ENCODE peak calls at places on chromosomes 6 and 20, in six cellular contexts. One of them, this sample, is unnamed.

GRCh38 chr6:109451376-109451775 is 4.2 kb downstream of the MICAL1 start:
- DNase-seq in transverse colon: no peak
- DNase-seq in ovary: no peak
- DNase-seq in heart left ventricle: no peak
- DNase-seq in GM12892: no peak
- DNase-seq in body of pancreas: no peak
- DNase-seq in this sample: no peak

GRCh38 chr20:24676978-24677370 is 207.5 kb downstream of the SYNDIG1 start:
- DNase-seq in heart left ventricle: peak; percentile 21
- DNase-seq in transverse colon: no peak
- DNase-seq in GM12892: no peak
- DNase-seq in ovary: peak; percentile 0
- DNase-seq in body of pancreas: no peak
- DNase-seq in this sample: peak; percentile 3

GRCh38 chr6:90025418-90026089 is 131.3 kb downstream of the GJA10 start:
- DNase-seq in body of pancreas: no peak
- DNase-seq in heart left ventricle: no peak
- DNase-seq in GM12892: no peak
- DNase-seq in ovary: no peak
- DNase-seq in transverse colon: no peak
- DNase-seq in this sample: no peak

GRCh38 chr6:132734694-132735236 is 20.9 kb upstream of the VNN1 start:
- DNase-seq in transverse colon: no peak
- DNase-seq in ovary: no peak
- DNase-seq in body of pancreas: no peak
- DNase-seq in heart left ventricle: no peak
- DNase-seq in GM12892: no peak
- DNase-seq in this sample: no peak

GRCh38 chr6:131015630-131016263 is 47.3 kb downstream of the EPB41L2 start:
- DNase-seq in heart left ventricle: peak; percentile 24
- DNase-seq in body of pancreas: no peak
- DNase-seq in GM12892: no peak
- DNase-seq in transverse colon: no peak
- DNase-seq in ovary: no peak
- DNase-seq in this sample: no peak

GRCh38 chr6:50030350-50030749 is 8.6 kb upstream of the DEFB110 start:
- DNase-seq in transverse colon: no peak
- DNase-seq in GM12892: no peak
- DNase-seq in ovary: no peak
- DNase-seq in body of pancreas: no peak
- DNase-seq in heart left ventricle: no peak
- DNase-seq in this sample: no peak

GRCh38 chr6:4521070-4521469 is 255.1 kb upstream of the CDYL start:
- DNase-seq in transverse colon: no peak
- DNase-seq in ovary: no peak
- DNase-seq in heart left ventricle: no peak
- DNase-seq in GM12892: no peak
- DNase-seq in body of pancreas: no peak
- DNase-seq in this sample: no peak

GRCh38 chr20:31593221-31594001 is 11.7 kb upstream of the ID1 start:
- DNase-seq in ovary: no peak
- DNase-seq in body of pancreas: no peak
- DNase-seq in GM12892: no peak
- DNase-seq in transverse colon: peak; percentile 94
- DNase-seq in heart left ventricle: no peak
- DNase-seq in this sample: peak; percentile 54

GRCh38 chr6:41232667-41233066 is 4.5 kb downstream of the TREML4 start:
- DNase-seq in body of pancreas: no peak
- DNase-seq in transverse colon: no peak
- DNase-seq in heart left ventricle: no peak
- DNase-seq in ovary: no peak
- DNase-seq in GM12892: no peak
- DNase-seq in this sample: no peak

GRCh38 chr6:64310214-64310613 is 674.6 kb downstream of the PHF3 start:
- DNase-seq in GM12892: no peak
- DNase-seq in ovary: no peak
- DNase-seq in transverse colon: no peak
- DNase-seq in heart left ventricle: no peak
- DNase-seq in body of pancreas: no peak
- DNase-seq in this sample: no peak

GRCh38 chr6:82908661-82909060 is 157.0 kb downstream of the UBE3D start:
- DNase-seq in heart left ventricle: no peak
- DNase-seq in body of pancreas: no peak
- DNase-seq in ovary: no peak
- DNase-seq in GM12892: no peak
- DNase-seq in transverse colon: peak; percentile 22
- DNase-seq in this sample: no peak

GRCh38 chr6:141326426-141326825 is 806.3 kb upstream of the GJE1 start:
- DNase-seq in heart left ventricle: peak; percentile 33
- DNase-seq in GM12892: no peak
- DNase-seq in transverse colon: no peak
- DNase-seq in ovary: no peak
- DNase-seq in body of pancreas: no peak
- DNase-seq in this sample: no peak

GRCh38 chr20:51705400-51705799 is 62.8 kb downstream of the ATP9A start:
- DNase-seq in GM12892: no peak
- DNase-seq in heart left ventricle: no peak
- DNase-seq in transverse colon: no peak
- DNase-seq in body of pancreas: no peak
- DNase-seq in ovary: no peak
- DNase-seq in this sample: no peak

GRCh38 chr6:44386364-44386928 is 1.1 kb upstream of the CDC5L start:
- DNase-seq in transverse colon: no peak
- DNase-seq in ovary: peak; percentile 57
- DNase-seq in heart left ventricle: no peak
- DNase-seq in GM12892: no peak
- DNase-seq in body of pancreas: peak; percentile 59
- DNase-seq in this sample: peak; percentile 64

GRCh38 chr6:113630365-113630737 is 226.8 kb upstream of the MARCKS start:
- DNase-seq in body of pancreas: no peak
- DNase-seq in transverse colon: no peak
- DNase-seq in heart left ventricle: no peak
- DNase-seq in ovary: no peak
- DNase-seq in GM12892: no peak
- DNase-seq in this sample: no peak

GRCh38 chr6:30990422-30991086 is 7.0 kb downstream of the MUC21 start:
- DNase-seq in GM12892: peak; percentile 34
- DNase-seq in body of pancreas: no peak
- DNase-seq in ovary: no peak
- DNase-seq in transverse colon: no peak
- DNase-seq in heart left ventricle: no peak
- DNase-seq in this sample: no peak

GRCh38 chr20:38789503-38790209 is 15.8 kb upstream of the PPP1R16B start:
- DNase-seq in GM12892: no peak
- DNase-seq in transverse colon: no peak
- DNase-seq in ovary: no peak
- DNase-seq in body of pancreas: no peak
- DNase-seq in heart left ventricle: no peak
- DNase-seq in this sample: no peak

GRCh38 chr20:19397676-19398075 is 185.2 kb downstream of the SLC24A3 start:
- DNase-seq in ovary: no peak
- DNase-seq in heart left ventricle: no peak
- DNase-seq in transverse colon: no peak
- DNase-seq in body of pancreas: no peak
- DNase-seq in GM12892: peak; percentile 3
- DNase-seq in this sample: no peak

GRCh38 chr6:47852727-47853126 is 70.9 kb downstream of the OPN5 start:
- DNase-seq in heart left ventricle: no peak
- DNase-seq in body of pancreas: no peak
- DNase-seq in transverse colon: no peak
- DNase-seq in GM12892: no peak
- DNase-seq in ovary: no peak
- DNase-seq in this sample: no peak

GRCh38 chr20:61849376-61849775 is 216.3 kb downstream of the TAF4 start:
- DNase-seq in GM12892: no peak
- DNase-seq in transverse colon: no peak
- DNase-seq in heart left ventricle: no peak
- DNase-seq in ovary: no peak
- DNase-seq in body of pancreas: no peak
- DNase-seq in this sample: no peak

GRCh38 chr6:7631466-7631865 is 41.5 kb downstream of the SNRNP48 start:
- DNase-seq in ovary: no peak
- DNase-seq in GM12892: no peak
- DNase-seq in transverse colon: no peak
- DNase-seq in heart left ventricle: no peak
- DNase-seq in body of pancreas: no peak
- DNase-seq in this sample: no peak

GRCh38 chr20:23022849-23023248 is 12.3 kb upstream of the SSTR4 start:
- DNase-seq in body of pancreas: no peak
- DNase-seq in heart left ventricle: no peak
- DNase-seq in transverse colon: no peak
- DNase-seq in GM12892: no peak
- DNase-seq in ovary: no peak
- DNase-seq in this sample: no peak

GRCh38 chr6:85005494-85005893 is 241.1 kb upstream of the TBX18 start:
- DNase-seq in body of pancreas: no peak
- DNase-seq in ovary: no peak
- DNase-seq in heart left ventricle: no peak
- DNase-seq in transverse colon: no peak
- DNase-seq in GM12892: no peak
- DNase-seq in this sample: no peak

GRCh38 chr6:103210686-103211085 is 1649.0 kb downstream of the HACE1 start:
- DNase-seq in body of pancreas: no peak
- DNase-seq in transverse colon: no peak
- DNase-seq in heart left ventricle: no peak
- DNase-seq in GM12892: no peak
- DNase-seq in ovary: no peak
- DNase-seq in this sample: no peak

GRCh38 chr20:32325706-32326506 is 32.2 kb upstream of the ASXL1 start:
- DNase-seq in transverse colon: peak; percentile 49
- DNase-seq in body of pancreas: peak; percentile 55
- DNase-seq in heart left ventricle: no peak
- DNase-seq in ovary: no peak
- DNase-seq in GM12892: no peak
- DNase-seq in this sample: no peak

GRCh38 chr6:3394671-3395070 is 62.2 kb downstream of the SLC22A23 start:
- DNase-seq in GM12892: no peak
- DNase-seq in ovary: no peak
- DNase-seq in heart left ventricle: no peak
- DNase-seq in transverse colon: no peak
- DNase-seq in body of pancreas: no peak
- DNase-seq in this sample: no peak

GRCh38 chr6:166307082-166307980 is 861 bp downstream of the PRR18 start:
- DNase-seq in body of pancreas: no peak
- DNase-seq in ovary: no peak
- DNase-seq in transverse colon: no peak
- DNase-seq in heart left ventricle: no peak
- DNase-seq in GM12892: no peak
- DNase-seq in this sample: no peak

GRCh38 chr6:111888928-111889696 is 15.9 kb upstream of the FYN start:
- DNase-seq in heart left ventricle: no peak
- DNase-seq in body of pancreas: no peak
- DNase-seq in ovary: peak; percentile 44
- DNase-seq in GM12892: no peak
- DNase-seq in transverse colon: no peak
- DNase-seq in this sample: no peak

GRCh38 chr6:36605560-36606391 is 11.6 kb downstream of the SRSF3 start:
- DNase-seq in ovary: no peak
- DNase-seq in heart left ventricle: no peak
- DNase-seq in body of pancreas: no peak
- DNase-seq in GM12892: no peak
- DNase-seq in transverse colon: no peak
- DNase-seq in this sample: no peak
- TF ChIP-seq POLR2A in ovary: no peak
- TF ChIP-seq POLR2A in heart left ventricle: no peak
- TF ChIP-seq POLR2A in body of pancreas: no peak
- TF ChIP-seq POLR2A in GM12892: peak; percentile 49
- TF ChIP-seq POLR2A in transverse colon: no peak
- TF ChIP-seq POLR2A in this sample: no peak

DNA sequence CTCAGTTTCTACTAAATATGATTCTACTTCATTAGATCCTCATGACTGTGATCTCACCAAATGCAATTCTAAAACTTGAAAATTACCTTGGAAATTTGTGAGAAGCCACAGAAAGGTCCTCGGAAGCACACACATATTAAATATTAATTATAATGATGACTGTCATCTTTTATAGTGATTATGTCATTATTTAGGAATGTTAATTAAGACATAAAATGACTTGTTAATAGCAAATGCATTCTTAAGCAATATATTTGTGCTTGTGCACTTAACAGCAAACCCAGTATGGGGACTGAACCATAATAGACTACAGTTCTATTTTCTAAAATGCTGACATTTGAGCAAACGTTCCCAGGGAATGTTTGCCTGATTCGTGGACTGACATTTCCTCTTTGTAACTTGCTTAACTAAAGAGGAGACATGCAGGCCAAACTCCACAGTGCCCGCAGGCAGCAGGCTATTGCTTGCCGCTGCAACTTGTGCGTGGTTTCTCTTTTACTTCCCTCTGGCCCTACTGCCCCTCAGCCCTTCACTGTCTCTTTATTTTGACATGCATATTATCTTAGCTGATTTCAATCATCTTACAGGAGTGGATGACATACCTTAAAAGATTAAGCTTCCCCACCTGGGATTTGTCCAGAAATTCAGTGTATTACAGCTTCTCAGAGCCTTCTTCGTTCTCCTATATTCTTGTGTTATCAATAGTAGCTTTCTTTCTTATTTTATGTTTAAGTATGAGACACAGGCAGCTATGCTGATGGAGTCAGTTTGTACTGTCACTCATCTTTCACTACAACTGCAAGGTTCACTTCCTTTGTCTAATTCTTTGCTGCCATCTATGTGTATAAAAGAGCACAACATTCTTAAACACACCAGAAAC is 141.5 kb downstream of the GMDS start:
- DNase-seq in body of pancreas: no peak
- DNase-seq in GM12892: no peak
- DNase-seq in heart left ventricle: no peak
- DNase-seq in ovary: no peak
- DNase-seq in transverse colon: no peak
- DNase-seq in this sample: no peak
- TF ChIP-seq POLR2A in body of pancreas: no peak
- TF ChIP-seq POLR2A in GM12892: no peak
- TF ChIP-seq POLR2A in heart left ventricle: no peak
- TF ChIP-seq POLR2A in ovary: no peak
- TF ChIP-seq POLR2A in transverse colon: no peak
- TF ChIP-seq POLR2A in this sample: no peak

DNA sequence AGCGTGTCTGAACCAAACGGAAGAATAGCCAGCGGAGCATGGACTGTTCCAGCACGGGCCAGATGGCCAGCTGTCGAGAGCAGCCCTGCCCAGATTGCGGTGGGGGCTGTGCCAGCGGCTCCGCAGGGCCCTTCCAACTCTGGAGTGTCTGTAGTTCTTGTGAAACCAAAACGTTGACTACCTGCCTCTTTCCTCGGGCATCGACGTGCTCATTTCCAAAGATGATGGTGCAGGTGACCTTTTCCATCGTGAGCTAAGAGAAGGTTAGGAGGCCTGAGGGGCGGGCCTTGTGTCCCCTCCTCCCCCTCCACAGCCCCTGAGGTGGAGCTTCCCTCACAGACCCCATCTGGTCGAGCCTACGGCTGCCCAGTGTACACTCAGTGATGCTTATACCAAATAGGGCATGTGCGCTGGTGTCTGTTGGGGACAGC is 12.9 kb upstream of the C20orf144 start:
- DNase-seq in transverse colon: no peak
- DNase-seq in ovary: peak; percentile 79
- DNase-seq in body of pancreas: no peak
- DNase-seq in heart left ventricle: peak; percentile 56
- DNase-seq in GM12892: no peak
- DNase-seq in this sample: no peak
- TF ChIP-seq POLR2A in transverse colon: no peak
- TF ChIP-seq POLR2A in ovary: no peak
- TF ChIP-seq POLR2A in body of pancreas: no peak
- TF ChIP-seq POLR2A in heart left ventricle: no peak
- TF ChIP-seq POLR2A in GM12892: no peak
- TF ChIP-seq POLR2A in this sample: no peak

GRCh38 chr20:3407426-3408250 is at the start of gene DNAAF9:
- DNase-seq in ovary: peak; percentile 84
- DNase-seq in GM12892: peak; percentile 72
- DNase-seq in transverse colon: peak; percentile 72
- DNase-seq in heart left ventricle: peak; percentile 83
- DNase-seq in body of pancreas: peak; percentile 73
- DNase-seq in this sample: peak; percentile 65
- TF ChIP-seq POLR2A in ovary: peak; percentile 41
- TF ChIP-seq POLR2A in GM12892: no peak
- TF ChIP-seq POLR2A in transverse colon: peak; percentile 40
- TF ChIP-seq POLR2A in heart left ventricle: no peak
- TF ChIP-seq POLR2A in body of pancreas: peak; percentile 68
- TF ChIP-seq POLR2A in this sample: no peak